ENCODE peak calls at places on chromosomes 5 and 9, in eight cellular contexts. G, O, L, H, Y, E, V and Z are unnamed samples.

GRCh38 chr9:103574056-103574455 is 520.1 kb upstream of the SMC2 start:
- DNase-seq in G (no peak), O (no peak), L (no peak), H (no peak), Y (no peak), E (no peak), V (no peak), Z (no peak)

GRCh38 chr9:105290401-105290800 is 46.0 kb downstream of the SLC44A1 start:
- DNase-seq in G (no peak), O (no peak), L (no peak), H (no peak), Y (no peak), E (no peak), V (peak; percentile 16), Z (no peak)

GRCh38 chr5:74626386-74627222 is 13.9 kb downstream of the ENC1 start:
- DNase-seq in G (no peak), O (no peak), L (no peak), H (no peak), Y (no peak), E (no peak), V (no peak), Z (no peak)

GRCh38 chr5:43409809-43410271 is 2.4 kb downstream of the CCL28 start:
- DNase-seq in G (no peak), O (no peak), L (no peak), H (no peak), Y (no peak), E (no peak), V (no peak), Z (no peak)

GRCh38 chr9:13424204-13424603 is 144.7 kb upstream of the MPDZ start:
- DNase-seq in G (no peak), O (no peak), L (no peak), H (no peak), Y (no peak), E (no peak), V (no peak), Z (no peak)

GRCh38 chr5:15234366-15234765 is 265.6 kb upstream of the FBXL7 start:
- DNase-seq in G (no peak), O (no peak), L (peak; percentile 1), H (no peak), Y (no peak), E (no peak), V (no peak), Z (peak; percentile 13)

GRCh38 chr5:52988335-52989024 is 672 bp upstream of the ITGA2 start:
- DNase-seq in G (no peak), O (no peak), L (peak; percentile 4), H (no peak), Y (no peak), E (no peak), V (no peak), Z (no peak)

GRCh38 chr5:431001-431710 is 11.8 kb upstream of the EXOC3 start:
- DNase-seq in G (peak; percentile 18), O (no peak), L (peak; percentile 76), H (peak; percentile 81), Y (peak; percentile 44), E (no peak), V (peak; percentile 55), Z (peak; percentile 80)

GRCh38 chr5:77302653-77303052 is 92.2 kb downstream of the PDE8B start:
- DNase-seq in G (no peak), O (no peak), L (no peak), H (no peak), Y (no peak), E (no peak), V (no peak), Z (no peak)

GRCh38 chr5:72509401-72509800 is 2.2 kb upstream of the ZNF366 start:
- DNase-seq in G (no peak), O (peak; percentile 81), L (no peak), H (peak; percentile 92), Y (no peak), E (no peak), V (no peak), Z (no peak)